ENCODE peak calls at places on chromosome 19, in nine cellular contexts. N, A, P, U, O, G, Q, C and Y are unnamed samples.

GRCh38 chr19:38806371-38806770 is 6.4 kb downstream of the LGALS4 start:
- DNase-seq in N (no peak), A (no peak), P (no peak), U (no peak), O (no peak), G (no peak), Q (no peak), C (no peak), Y (no peak)

GRCh38 chr19:38714354-38714778 is 29.9 kb downstream of the CAPN12 start:
- DNase-seq in N (no peak), A (no peak), P (peak), U (no peak), O (no peak), G (no peak), Q (no peak), C (no peak), Y (no peak)

GRCh38 chr19:29260477-29261317 is 47.7 kb upstream of the UQCRFS1 start:
- DNase-seq in N (peak), A (no peak), P (no peak), U (no peak), O (no peak), G (peak), Q (no peak), C (no peak), Y (peak)

GRCh38 chr19:15251010-15251748 is 18.9 kb upstream of the EPHX3 start:
- DNase-seq in N (peak), A (no peak), P (no peak), U (no peak), O (peak), G (no peak), Q (no peak), C (no peak), Y (peak)

GRCh38 chr19:10419646-10420443 is 493 bp upstream of the PDE4A start:
- DNase-seq in N (peak), A (no peak), P (no peak), U (no peak), O (peak), G (peak), Q (no peak), C (peak), Y (peak)

GRCh38 chr19:441213-441823 is 19.5 kb downstream of the SHC2 start:
- DNase-seq in N (no peak), A (no peak), P (no peak), U (no peak), O (no peak), G (no peak), Q (no peak), C (no peak), Y (no peak)

GRCh38 chr19:1472227-1473055 is 6.6 kb downstream of the C19orf25 start:
- DNase-seq in N (no peak), A (no peak), P (no peak), U (no peak), O (no peak), G (no peak), Q (no peak), C (no peak), Y (no peak)

GRCh38 chr19:29562299-29563297 is 36.8 kb downstream of the VSTM2B start:
- DNase-seq in N (no peak), A (no peak), P (no peak), U (no peak), O (no peak), G (no peak), Q (no peak), C (no peak), Y (no peak)

GRCh38 chr19:33241530-33242101 is 16.0 kb upstream of the SLC7A10 start:
- DNase-seq in N (peak), A (peak), P (no peak), U (no peak), O (no peak), G (no peak), Q (no peak), C (no peak), Y (no peak)

GRCh38 chr19:52603558-52604207 is 33.6 kb downstream of the ZNF701 start:
- DNase-seq in N (peak), A (no peak), P (no peak), U (no peak), O (no peak), G (no peak), Q (no peak), C (no peak), Y (peak)

GRCh38 chr19:2840794-2841790 is at the start of gene ZNF555:
- DNase-seq in N (peak), A (peak), P (peak), U (peak), O (peak), G (peak), Q (peak), C (peak), Y (peak)

GRCh38 chr19:31894451-31894850 is 451.0 kb upstream of the ZNF507 start:
- DNase-seq in N (no peak), A (no peak), P (no peak), U (no peak), O (no peak), G (no peak), Q (no peak), C (no peak), Y (no peak)

GRCh38 chr19:1109032-1109541 is 5.3 kb downstream of the GPX4 start:
- DNase-seq in N (no peak), A (no peak), P (no peak), U (no peak), O (no peak), G (no peak), Q (no peak), C (no peak), Y (no peak)

GRCh38 chr19:57269515-57270250 is 10.6 kb upstream of the ZNF460 start:
- DNase-seq in N (peak), A (peak), P (no peak), U (no peak), O (peak), G (no peak), Q (peak), C (no peak), Y (peak)

GRCh38 chr19:11296264-11296663 is 304 bp downstream of the TSPAN16 start:
- DNase-seq in N (peak), A (no peak), P (no peak), U (no peak), O (no peak), G (no peak), Q (no peak), C (no peak), Y (peak)

GRCh38 chr19:15790096-15790495 is 2.6 kb downstream of the OR10H5 start:
- DNase-seq in N (no peak), A (no peak), P (no peak), U (no peak), O (no peak), G (no peak), Q (no peak), C (no peak), Y (no peak)

GRCh38 chr19:48735031-48735615 is 5.3 kb downstream of the RASIP1 start:
- DNase-seq in N (no peak), A (peak), P (no peak), U (no peak), O (peak), G (no peak), Q (no peak), C (no peak), Y (no peak)

GRCh38 chr19:32061304-32061703 is 284.1 kb upstream of the ZNF507 start:
- DNase-seq in N (no peak), A (peak), P (no peak), U (no peak), O (no peak), G (no peak), Q (no peak), C (no peak), Y (no peak)

GRCh38 chr19:54608205-54608604 is 14.8 kb downstream of the LILRA1 start:
- DNase-seq in N (no peak), A (no peak), P (no peak), U (no peak), O (no peak), G (no peak), Q (no peak), C (no peak), Y (no peak)

GRCh38 chr19:58514564-58515020 is 2.8 kb upstream of the SLC27A5 start:
- DNase-seq in N (no peak), A (no peak), P (no peak), U (no peak), O (no peak), G (no peak), Q (no peak), C (no peak), Y (no peak)

GRCh38 chr19:17526922-17527321 is 15.5 kb downstream of the PGLS start:
- DNase-seq in N (no peak), A (no peak), P (no peak), U (peak), O (no peak), G (no peak), Q (no peak), C (no peak), Y (no peak)

GRCh38 chr19:46288896-46289588 is 7.8 kb upstream of the HIF3A start:
- DNase-seq in N (peak), A (peak), P (peak), U (no peak), O (peak), G (no peak), Q (no peak), C (no peak), Y (peak)

GRCh38 chr19:49017041-49017665 is at the start of gene LHB:
- DNase-seq in N (no peak), A (no peak), P (no peak), U (no peak), O (no peak), G (no peak), Q (no peak), C (no peak), Y (no peak)

GRCh38 chr19:49680473-49681351 is 3.6 kb downstream of the PRMT1 start:
- DNase-seq in N (peak), A (peak), P (peak), U (no peak), O (peak), G (peak), Q (peak), C (peak), Y (peak)

GRCh38 chr19:32458500-32459123 is 53.0 kb downstream of the DPY19L3 start:
- DNase-seq in N (no peak), A (peak), P (no peak), U (no peak), O (no peak), G (peak), Q (no peak), C (no peak), Y (peak)

GRCh38 chr19:2631213-2631821 is 71.2 kb downstream of the GNG7 start:
- DNase-seq in N (peak), A (no peak), P (no peak), U (no peak), O (peak), G (peak), Q (no peak), C (no peak), Y (peak)

GRCh38 chr19:32800757-32801156 is 68.8 kb downstream of the SLC7A9 start:
- DNase-seq in N (no peak), A (no peak), P (no peak), U (no peak), O (no peak), G (no peak), Q (no peak), C (no peak), Y (no peak)

GRCh38 chr19:11378319-11379189 is 4.1 kb downstream of the SWSAP1 start:
- DNase-seq in N (peak), A (peak), P (peak), U (no peak), O (peak), G (no peak), Q (no peak), C (no peak), Y (peak)

GRCh38 chr19:12801466-12802266 is at the start of the genes PRDX2 and THSD8:
- DNase-seq in N (peak), A (no peak), P (peak), U (no peak), O (peak), G (peak), Q (no peak), C (peak), Y (peak)

GRCh38 chr19:50496189-50497029 is 14.6 kb downstream of the JOSD2 start:
- DNase-seq in N (no peak), A (no peak), P (peak), U (no peak), O (no peak), G (no peak), Q (no peak), C (peak), Y (no peak)

DNA sequence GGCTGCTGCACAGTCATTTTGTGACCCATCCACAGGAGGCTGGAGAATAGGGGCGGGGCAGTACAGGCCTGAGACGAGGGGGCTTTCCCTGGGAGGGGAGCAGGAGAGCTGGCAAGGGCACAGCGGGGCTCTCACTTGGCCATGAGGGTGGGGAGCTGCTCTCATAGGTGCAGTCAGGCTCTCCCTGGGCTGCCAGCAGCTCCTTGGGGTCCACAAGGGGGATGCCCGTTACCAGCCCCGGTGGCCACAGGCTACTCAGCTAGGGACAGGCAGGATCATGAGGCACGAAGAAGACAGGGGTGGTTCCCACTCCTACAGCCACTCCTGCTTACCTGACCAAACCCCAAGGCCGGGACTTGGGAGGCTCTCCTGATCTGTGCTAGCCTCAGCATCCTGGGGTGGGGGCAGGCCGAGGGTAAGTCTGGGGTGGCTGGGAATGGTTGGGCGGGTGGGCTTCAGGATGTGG is 16.5 kb downstream of the ARHGAP33 start:
- DNase-seq in N (no peak), A (no peak), P (no peak), U (no peak), O (no peak), G (no peak), Q (no peak), C (no peak), Y (no peak)
- H3K4me3 ChIP-seq in N (no peak), A (no peak), P (no peak), U (no peak), O (no peak), G (no peak), Q (no peak), C (no peak), Y (no peak)

GRCh38 chr19:20153281-20153680 is 13.7 kb upstream of the ZNF486 start:
- DNase-seq in N (no peak), A (peak), P (no peak), U (no peak), O (no peak), G (no peak), Q (no peak), C (no peak), Y (no peak)
- H3K4me3 ChIP-seq in N (no peak), A (no peak), P (no peak), U (no peak), O (no peak), G (no peak), Q (no peak), C (no peak), Y (no peak)

DNA sequence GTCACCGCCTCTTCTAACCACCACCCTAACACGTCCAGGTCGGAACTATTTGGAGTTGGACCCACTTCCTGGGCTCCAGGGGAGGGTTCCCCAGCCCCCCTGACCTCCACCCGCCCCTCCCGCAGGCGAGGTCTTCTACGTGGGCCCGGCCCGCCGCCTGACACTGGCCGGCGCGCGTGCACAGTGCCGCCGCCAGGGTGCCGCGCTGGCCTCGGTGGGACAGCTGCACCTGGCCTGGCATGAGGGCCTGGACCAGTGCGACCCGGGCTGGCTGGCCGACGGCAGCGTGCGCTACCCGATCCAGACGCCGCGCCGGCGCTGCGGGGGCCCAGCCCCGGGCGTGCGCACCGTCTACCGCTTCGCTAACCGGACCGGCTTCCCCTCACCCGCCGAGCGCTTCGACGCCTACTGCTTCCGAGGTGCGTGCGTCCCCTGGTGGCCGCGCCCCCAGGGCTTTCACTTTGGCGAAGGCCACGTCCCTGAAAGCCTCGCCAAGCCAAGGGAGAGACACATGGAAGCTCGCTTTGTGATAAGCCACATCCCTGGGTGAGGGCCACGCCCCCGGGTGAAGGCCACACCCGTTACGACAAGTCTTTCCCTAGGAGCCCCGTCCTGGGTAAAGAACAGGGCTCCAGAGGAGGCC is 13.2 kb downstream of the NCAN start:
- DNase-seq in N (peak), A (peak), P (peak), U (no peak), O (peak), G (peak), Q (no peak), C (peak), Y (peak)
- H3K4me3 ChIP-seq in N (no peak), A (peak), P (peak), U (peak), O (no peak), G (peak), Q (no peak), C (peak), Y (no peak)

DNA sequence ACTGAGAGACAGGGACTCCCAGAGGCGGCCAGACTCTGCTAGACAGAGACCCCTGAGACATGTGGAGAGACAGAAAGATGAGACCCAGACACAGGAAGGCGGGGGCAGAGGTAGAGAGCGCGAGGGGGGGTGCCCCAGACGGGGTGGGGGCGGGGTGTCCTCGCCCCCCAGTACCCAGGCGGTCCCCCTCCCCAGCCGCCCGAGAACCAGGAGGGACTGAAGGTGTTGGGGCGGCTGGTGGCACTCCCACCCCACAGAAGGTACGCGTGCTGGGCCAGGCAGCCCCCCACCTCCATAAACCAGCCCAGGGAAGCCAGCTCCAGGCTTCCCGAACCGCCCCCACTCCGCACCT is 336 bp downstream of the SLC8A2 start:
- DNase-seq in N (no peak), A (no peak), P (no peak), U (no peak), O (no peak), G (no peak), Q (no peak), C (no peak), Y (no peak)
- H3K4me3 ChIP-seq in N (no peak), A (no peak), P (peak), U (peak), O (no peak), G (no peak), Q (no peak), C (no peak), Y (no peak)

GRCh38 chr19:3968556-3969434 is 2.1 kb downstream of the DAPK3 start:
- DNase-seq in N (peak), A (peak), P (peak), U (no peak), O (peak), G (no peak), Q (peak), C (no peak), Y (peak)
- H3K4me3 ChIP-seq in N (peak), A (no peak), P (peak), U (peak), O (peak), G (no peak), Q (peak), C (no peak), Y (peak)

GRCh38 chr19:42290136-42290522 is 11.8 kb upstream of the PRR19 start:
- DNase-seq in N (no peak), A (no peak), P (no peak), U (no peak), O (no peak), G (no peak), Q (no peak), C (no peak), Y (no peak)
- H3K4me3 ChIP-seq in N (no peak), A (no peak), P (no peak), U (no peak), O (no peak), G (no peak), Q (no peak), C (no peak), Y (no peak)

GRCh38 chr19:6556043-6556449 is 25.2 kb downstream of the TNFSF9 start:
- DNase-seq in N (no peak), A (no peak), P (no peak), U (no peak), O (no peak), G (no peak), Q (no peak), C (no peak), Y (no peak)

GRCh38 chr19:6551091-6551490 is 20.3 kb downstream of the TNFSF9 start:
- DNase-seq in N (no peak), A (no peak), P (no peak), U (no peak), O (no peak), G (no peak), Q (no peak), C (no peak), Y (no peak)

GRCh38 chr19:6551607-6552450 is 21.0 kb downstream of the TNFSF9 start:
- DNase-seq in N (peak), A (no peak), P (no peak), U (no peak), O (no peak), G (no peak), Q (no peak), C (peak), Y (no peak)

GRCh38 chr19:6556480-6556879 is 25.7 kb downstream of the TNFSF9 start:
- DNase-seq in N (no peak), A (peak), P (no peak), U (no peak), O (no peak), G (no peak), Q (peak), C (no peak), Y (peak)
- H3K4me3 ChIP-seq in N (no peak), A (no peak), P (no peak), U (no peak), O (no peak), G (no peak), Q (no peak), C (no peak), Y (no peak)

GRCh38 chr19:30711296-30711695 is 339.1 kb downstream of the ZNF536 start:
- DNase-seq in N (no peak), A (no peak), P (no peak), U (no peak), O (no peak), G (no peak), Q (no peak), C (no peak), Y (no peak)
- H3K4me3 ChIP-seq in N (no peak), A (no peak), P (no peak), U (no peak), O (no peak), G (no peak), Q (no peak), C (no peak), Y (no peak)

GRCh38 chr19:7356899-7357627 is 8.3 kb downstream of the ARHGEF18 start:
- DNase-seq in N (no peak), A (no peak), P (no peak), U (no peak), O (no peak), G (no peak), Q (no peak), C (no peak), Y (no peak)

GRCh38 chr19:7351861-7352260 is 3.1 kb downstream of the ARHGEF18 start:
- DNase-seq in N (no peak), A (no peak), P (no peak), U (no peak), O (no peak), G (no peak), Q (no peak), C (no peak), Y (no peak)

GRCh38 chr19:7358102-7358597 is 9.4 kb downstream of the ARHGEF18 start:
- DNase-seq in N (no peak), A (no peak), P (no peak), U (no peak), O (no peak), G (no peak), Q (no peak), C (no peak), Y (no peak)

GRCh38 chr19:7355151-7355845 is 6.6 kb downstream of the ARHGEF18 start:
- DNase-seq in N (peak), A (peak), P (no peak), U (no peak), O (no peak), G (no peak), Q (no peak), C (no peak), Y (peak)

DNA sequence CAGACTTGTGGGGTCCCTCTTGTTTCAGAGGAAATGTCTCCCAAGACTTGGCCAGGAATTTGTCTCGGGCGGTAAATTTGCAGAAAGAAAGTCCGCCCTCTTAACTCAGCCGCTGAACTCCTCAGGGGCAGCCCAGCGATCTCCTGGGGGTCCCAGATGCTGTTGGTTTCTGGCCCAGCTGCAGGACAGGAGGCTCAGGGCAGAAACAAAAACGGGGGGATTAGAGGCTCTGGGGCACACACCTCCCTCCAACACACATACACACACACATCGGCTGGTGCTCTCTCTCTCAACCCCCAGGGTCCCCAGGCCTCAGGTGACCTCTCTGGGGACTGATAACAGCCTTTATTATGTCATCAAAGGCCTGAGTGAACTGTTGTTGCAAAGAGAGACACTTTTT is 7.1 kb downstream of the ARHGEF18 start:
- DNase-seq in N (no peak), A (no peak), P (no peak), U (no peak), O (no peak), G (no peak), Q (no peak), C (no peak), Y (no peak)
- H3K4me3 ChIP-seq in N (no peak), A (no peak), P (no peak), U (no peak), O (no peak), G (no peak), Q (no peak), C (no peak), Y (no peak)